ENCODE peak calls at places on chromosomes 3 and 15, in seven cellular contexts. J is transverse colon, E is spleen, G is esophagus muscularis mucosa, S is breast epithelium, N is suprapubic skin, B is HepG2. U is an unnamed sample.

GRCh38 chr3:129445472-129445871 is 5.4 kb downstream of the IFT122 start:
- DNase-seq in J (no peak), E (no peak), G (no peak), S (no peak), N (no peak), B (no peak), U (no peak)

GRCh38 chr15:80850941-80851451 is 71.8 kb downstream of the CEMIP start:
- DNase-seq in J (no peak), E (no peak), G (no peak), S (no peak), N (no peak), B (peak; percentile 10), U (no peak)

GRCh38 chr3:42510325-42510724 is 7.9 kb downstream of the VIPR1 start:
- DNase-seq in J (peak; percentile 58), E (no peak), G (no peak), S (no peak), N (peak; percentile 44), B (peak; percentile 20), U (no peak)

GRCh38 chr3:172276103-172276502 is 172.2 kb downstream of the GHSR start:
- DNase-seq in J (no peak), E (no peak), G (no peak), S (no peak), N (no peak), B (no peak), U (no peak)

GRCh38 chr15:66761723-66762595 is 59.9 kb downstream of the SMAD6 start:
- DNase-seq in J (no peak), E (peak; percentile 48), G (no peak), S (no peak), N (no peak), B (no peak), U (no peak)

GRCh38 chr15:96320703-96321421 is 9.6 kb upstream of the NR2F2 start:
- DNase-seq in J (no peak), E (no peak), G (no peak), S (no peak), N (no peak), B (no peak), U (no peak)

GRCh38 chr3:72255736-72256559 is 471.0 kb upstream of the PROK2 start:
- DNase-seq in J (peak; percentile 86), E (peak; percentile 81), G (no peak), S (peak; percentile 88), N (no peak), B (no peak), U (no peak)

GRCh38 chr15:60840703-60841411 is 361.9 kb upstream of the ICE2 start:
- DNase-seq in J (no peak), E (no peak), G (no peak), S (no peak), N (no peak), B (no peak), U (peak; percentile 72)

GRCh38 chr3:136804164-136804563 is 14.8 kb upstream of the SLC35G2 start:
- DNase-seq in J (no peak), E (no peak), G (no peak), S (no peak), N (no peak), B (no peak), U (no peak)

DNA sequence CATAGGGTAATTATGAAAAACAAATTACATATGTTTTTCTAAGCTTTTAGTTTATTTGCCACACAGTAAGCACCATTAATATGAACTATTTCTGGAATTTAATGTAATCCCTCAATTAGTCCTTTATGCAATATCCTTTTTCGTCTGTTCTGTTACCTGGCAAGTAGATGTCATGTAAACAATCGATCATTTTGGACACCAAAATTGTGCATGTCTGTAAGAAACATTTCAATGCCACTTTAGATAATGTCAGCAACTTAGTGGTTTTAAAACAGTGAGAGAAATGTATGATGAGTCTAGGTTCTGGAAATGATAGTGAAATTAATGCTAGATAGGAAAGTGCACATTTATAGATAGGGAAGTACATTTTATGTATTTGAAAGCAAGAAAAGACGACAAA is 986.6 kb downstream of the ZPLD1 start:
- DNase-seq in J (no peak), E (no peak), G (no peak), S (no peak), N (no peak), B (no peak), U (no peak)
- TF ChIP-seq POLR2AphosphoS5 in J (no peak), E (no peak), G (no peak), S (no peak), N (no peak), B (no peak), U (no peak)

GRCh38 chr3:186665484-186666188 is at the start of gene HRG:
- DNase-seq in J (no peak), E (no peak), G (no peak), S (no peak), N (no peak), B (peak; percentile 58), U (no peak)

GRCh38 chr3:186669378-186670084 is 3.7 kb downstream of the HRG start:
- DNase-seq in J (no peak), E (no peak), G (no peak), S (no peak), N (no peak), B (no peak), U (no peak)

GRCh38 chr3:186670148-186670547 is 4.3 kb downstream of the HRG start:
- DNase-seq in J (no peak), E (no peak), G (no peak), S (no peak), N (no peak), B (no peak), U (no peak)

GRCh38 chr3:186671051-186671450 is 5.2 kb downstream of the HRG start:
- DNase-seq in J (no peak), E (no peak), G (no peak), S (no peak), N (no peak), B (no peak), U (no peak)

DNA sequence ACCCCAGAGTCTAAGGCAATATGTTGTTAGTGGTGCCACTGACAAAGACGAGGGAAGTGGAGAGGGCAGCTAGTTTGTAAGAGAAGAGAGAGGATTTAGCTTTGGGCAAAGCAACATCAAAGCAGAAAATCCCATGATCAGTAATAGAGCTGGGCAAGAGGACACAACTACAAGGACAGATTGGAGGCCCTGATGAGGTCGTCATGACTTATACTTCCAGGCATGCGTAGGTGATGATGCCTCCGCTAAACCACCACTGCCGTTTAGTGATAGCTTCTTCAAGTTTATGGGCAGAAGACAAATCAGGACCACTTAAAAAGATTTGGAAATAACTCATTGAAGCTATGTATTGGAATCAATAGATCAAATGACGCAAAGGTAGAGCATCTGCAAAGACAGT is 2.6 kb downstream of the HRG start:
- DNase-seq in J (no peak), E (no peak), G (no peak), S (no peak), N (no peak), B (no peak), U (no peak)
- TF ChIP-seq POLR2A in J (no peak), E (no peak), G (no peak), S (no peak), N (no peak), B (no peak), U (no peak)

GRCh38 chr3:105285653-105286241 is 81.0 kb upstream of the ALCAM start:
- DNase-seq in J (no peak), E (no peak), G (no peak), S (no peak), N (no peak), B (no peak), U (no peak)
- TF ChIP-seq POLR2AphosphoS5 in J (no peak), E (no peak), G (no peak), S (no peak), N (no peak), B (no peak), U (no peak)

DNA sequence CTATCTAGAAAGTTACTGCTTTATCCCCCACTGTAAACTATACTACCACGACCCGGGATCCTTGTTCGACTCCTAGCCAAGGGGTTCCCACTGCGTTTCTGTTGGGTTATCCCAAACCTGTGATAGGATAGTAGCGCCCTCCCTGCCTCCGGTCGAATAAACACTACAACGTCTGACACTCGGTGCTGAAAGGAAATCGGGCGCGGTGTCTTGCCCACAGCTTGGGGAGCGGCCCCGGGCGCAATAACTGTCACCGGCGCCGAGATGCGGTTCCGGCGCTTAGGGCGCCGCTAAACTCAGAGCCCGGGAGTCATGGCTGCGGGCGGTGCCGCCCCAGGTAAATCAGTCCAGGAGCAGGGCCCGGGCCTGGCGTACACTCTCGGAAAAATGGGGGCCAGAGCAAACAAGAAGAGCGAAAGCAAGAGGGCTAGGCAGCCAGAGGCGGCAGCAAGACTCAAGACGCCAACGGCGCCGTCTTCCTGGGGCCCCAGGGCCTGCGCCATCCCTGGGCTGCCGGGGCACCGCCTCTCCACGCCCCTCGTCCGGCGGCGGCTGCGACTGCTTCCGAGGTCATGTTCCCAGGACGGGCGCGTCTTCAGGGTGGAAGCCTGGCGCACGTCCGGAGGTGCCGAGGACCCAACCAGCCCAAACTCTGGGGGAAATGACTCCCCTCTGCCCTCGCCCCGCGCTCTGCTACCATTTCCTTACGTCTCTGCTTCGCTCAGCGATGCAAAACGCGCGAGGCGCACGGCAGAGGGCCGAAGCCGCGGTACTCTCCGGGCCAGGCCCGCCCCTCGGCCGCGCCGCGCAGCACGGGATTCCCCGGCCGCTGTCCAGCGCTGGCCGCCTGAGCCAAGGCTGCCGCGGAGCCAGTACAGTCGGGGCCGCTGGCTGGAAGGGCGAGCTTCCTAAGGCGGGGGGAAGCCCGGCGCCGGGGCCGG is at the start of gene DUT:
- DNase-seq in J (peak; percentile 88), E (peak; percentile 97), G (peak; percentile 94), S (peak; percentile 77), N (peak; percentile 90), B (peak; percentile 40), U (no peak)
- TF ChIP-seq POLR2A in J (peak; percentile 87), E (no peak), G (peak; percentile 84), S (peak; percentile 88), N (peak; percentile 83), B (peak; percentile 91), U (no peak)

DNA sequence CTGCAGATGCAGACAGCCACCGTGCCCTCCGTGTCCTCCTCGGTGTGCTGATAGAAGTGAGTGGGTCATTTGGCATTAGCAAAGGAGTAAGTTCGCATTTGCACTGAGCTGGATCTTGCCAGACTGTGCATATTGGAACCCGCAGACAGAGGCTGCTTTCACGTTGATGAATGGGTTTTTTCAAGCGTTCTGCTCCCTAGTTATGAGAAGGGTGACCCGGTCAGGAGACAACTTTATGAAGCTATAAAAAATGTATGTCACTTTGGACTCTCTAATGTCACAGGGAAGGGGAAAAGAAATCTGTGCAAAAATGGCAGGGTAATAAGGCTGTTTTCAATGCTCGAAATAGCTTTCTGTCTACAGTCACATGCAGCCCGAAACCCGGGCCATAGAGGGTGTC is 739.5 kb downstream of the MCTP2 start:
- DNase-seq in J (no peak), E (no peak), G (no peak), S (no peak), N (no peak), B (no peak), U (no peak)
- TF ChIP-seq POLR2AphosphoS5 in J (no peak), E (no peak), G (no peak), S (no peak), N (no peak), B (no peak), U (no peak)